ENCODE peak calls at places on chromosomes 6 and 20, in seven cellular contexts. D, I, H, S, W, P and J are unnamed samples.

GRCh38 chr6:134619789-134620188 is 301.9 kb upstream of the SGK1 start:
- DNase-seq in I (no peak), P (no peak), H (no peak), W (peak), S (no peak), D (no peak), J (peak)

GRCh38 chr20:18857640-18858039 is 44.1 kb downstream of the SCP2D1 start:
- DNase-seq in P (no peak), W (no peak), I (no peak), D (no peak), H (no peak), S (no peak), J (peak)

GRCh38 chr20:56949318-56949717 is 317.1 kb downstream of the BMP7 start:
- DNase-seq in W (no peak), I (no peak), P (no peak), D (no peak), H (peak), S (no peak), J (no peak)

GRCh38 chr6:37125779-37126553 is 44.0 kb upstream of the PIM1 start:
- DNase-seq in I (no peak), D (no peak), H (no peak), W (no peak), S (no peak), P (no peak), J (no peak)

GRCh38 chr20:38208523-38208922 is 43.5 kb upstream of the TGM2 start:
- DNase-seq in D (no peak), P (no peak), W (no peak), S (no peak), H (no peak), I (no peak), J (no peak)

GRCh38 chr20:55515831-55516230 is 489.5 kb downstream of the CBLN4 start:
- DNase-seq in S (no peak), P (no peak), D (no peak), W (no peak), H (no peak), I (no peak), J (peak)

GRCh38 chr6:12545837-12546658 is 170.5 kb upstream of the PHACTR1 start:
- DNase-seq in D (no peak), I (no peak), S (no peak), H (peak), P (no peak), W (peak), J (peak)

GRCh38 chr20:46694484-46694883 is 5.2 kb upstream of the TP53RK start:
- DNase-seq in H (no peak), D (no peak), S (no peak), P (no peak), I (no peak), W (no peak), J (no peak)

GRCh38 chr20:57287007-57287810 is 20.8 kb upstream of the BMP7 start:
- DNase-seq in S (no peak), I (no peak), P (no peak), H (no peak), D (no peak), W (no peak), J (no peak)

GRCh38 chr20:33693741-33694645 is 7.8 kb upstream of the E2F1 start:
- DNase-seq in D (no peak), S (no peak), H (no peak), I (peak), P (no peak), W (no peak), J (no peak)

GRCh38 chr6:74715362-74716068 is 490.3 kb downstream of the COL12A1 start:
- DNase-seq in H (no peak), I (no peak), D (no peak), W (no peak), P (no peak), S (no peak), J (peak)

GRCh38 chr20:22411568-22412450 is 172.6 kb downstream of the FOXA2 start:
- DNase-seq in W (no peak), D (peak), S (peak), I (no peak), P (no peak), H (no peak), J (no peak)

GRCh38 chr6:70414813-70415212 is 1.5 kb downstream of the FAM135A start:
- DNase-seq in H (no peak), W (no peak), I (no peak), P (no peak), S (no peak), D (no peak), J (no peak)

GRCh38 chr6:41846666-41847237 is 48.4 kb downstream of the USP49 start:
- DNase-seq in S (peak), D (peak), H (peak), P (peak), I (peak), W (peak), J (peak)

GRCh38 chr6:110255356-110255755 is 75.1 kb downstream of the CDC40 start:
- DNase-seq in H (no peak), I (peak), S (peak), W (peak), P (no peak), D (no peak), J (peak)

GRCh38 chr20:15278041-15278440 is 940.6 kb upstream of the FLRT3 start:
- DNase-seq in H (no peak), P (no peak), S (no peak), I (no peak), W (no peak), D (no peak), J (peak)

GRCh38 chr6:159042003-159042823 is 2.6 kb downstream of the TAGAP start:
- DNase-seq in S (peak), D (peak), I (peak), P (peak), H (peak), W (peak), J (peak)

GRCh38 chr6:80332013-80332412 is 225.5 kb downstream of the BCKDHB start:
- DNase-seq in S (no peak), I (no peak), H (no peak), P (no peak), W (no peak), D (no peak), J (no peak)

GRCh38 chr6:456887-457286 is 65.3 kb downstream of the IRF4 start:
- DNase-seq in H (no peak), W (no peak), I (no peak), P (no peak), D (no peak), S (no peak), J (no peak)

GRCh38 chr6:41706876-41707564 is 28.4 kb downstream of the TFEB start:
- DNase-seq in D (no peak), S (peak), W (no peak), P (no peak), H (no peak), I (no peak), J (no peak)

DNA sequence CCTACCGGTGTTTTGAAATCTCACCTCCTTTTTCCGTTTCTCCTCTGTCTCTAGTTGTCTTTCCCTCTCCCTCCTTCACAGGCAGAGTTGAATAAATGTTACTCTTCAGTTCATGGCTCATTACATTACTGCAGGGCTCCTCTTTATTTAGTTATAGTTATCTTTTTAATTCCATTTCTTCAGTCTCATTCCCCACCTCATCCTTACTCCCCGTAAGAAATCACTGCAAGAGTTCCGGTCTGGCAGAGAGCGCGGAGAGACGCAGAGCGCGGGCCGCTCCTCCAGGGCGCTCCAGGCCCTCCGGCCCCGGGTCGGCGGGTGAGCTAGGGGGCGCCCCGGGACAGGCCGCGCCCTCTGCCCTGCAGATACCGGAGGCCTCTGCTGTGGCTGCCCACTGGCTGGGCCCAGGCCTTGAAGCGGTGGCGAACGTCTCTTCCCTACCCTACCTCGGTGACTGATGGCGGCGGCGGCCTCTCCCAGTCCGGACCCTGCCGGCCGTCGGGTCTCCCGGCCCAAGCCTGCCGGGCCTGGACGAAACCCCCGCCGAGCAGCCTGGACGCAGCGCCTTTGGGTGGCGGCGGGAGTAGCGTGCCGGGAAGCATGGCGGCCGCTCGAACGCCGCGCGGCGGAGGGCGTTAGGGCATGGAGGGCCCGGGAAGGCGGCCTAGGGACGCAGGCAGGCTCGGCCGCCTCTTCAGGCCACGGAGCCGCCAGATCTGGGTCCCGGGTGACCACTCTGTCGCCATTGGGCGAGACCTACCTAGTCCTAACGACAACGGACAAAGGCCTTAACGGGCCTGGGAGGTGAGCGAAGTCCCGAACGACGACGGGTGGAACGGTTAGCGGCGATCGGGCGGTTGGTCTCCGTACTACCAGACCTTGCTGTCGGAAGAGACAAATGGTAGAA is 16.4 kb upstream of the HMGN4 start:
- DNase-seq in D (peak), S (peak), P (peak), H (no peak), I (peak), W (peak), J (peak)
- H3K27ac ChIP-seq in D (peak), S (peak), P (peak), H (no peak), I (peak), W (peak), J (peak)

DNA sequence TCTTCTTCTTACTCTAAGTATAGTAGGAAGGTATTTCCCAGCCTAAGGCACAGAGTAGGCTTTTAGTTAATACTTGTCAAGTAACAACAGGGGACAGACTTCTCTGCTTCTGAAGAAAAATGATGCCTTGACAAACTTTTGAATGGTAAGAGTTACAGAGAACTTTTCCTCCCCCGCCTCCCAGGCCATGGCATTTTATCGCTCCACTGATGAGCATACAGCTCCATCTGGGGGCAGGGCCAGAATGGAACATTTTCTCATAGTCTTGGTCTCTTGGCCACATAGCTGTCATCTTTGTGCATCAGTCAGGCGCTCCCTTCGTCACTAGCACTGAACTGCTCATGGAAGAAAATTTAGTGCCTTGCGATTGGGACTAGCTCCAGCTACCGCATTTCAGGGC is 1066.8 kb upstream of the CITED2 start:
- DNase-seq in I (peak), S (peak), H (no peak), P (peak), D (peak), W (peak), J (peak)
- H3K27ac ChIP-seq in I (peak), S (no peak), H (no peak), P (no peak), D (no peak), W (no peak), J (no peak)

DNA sequence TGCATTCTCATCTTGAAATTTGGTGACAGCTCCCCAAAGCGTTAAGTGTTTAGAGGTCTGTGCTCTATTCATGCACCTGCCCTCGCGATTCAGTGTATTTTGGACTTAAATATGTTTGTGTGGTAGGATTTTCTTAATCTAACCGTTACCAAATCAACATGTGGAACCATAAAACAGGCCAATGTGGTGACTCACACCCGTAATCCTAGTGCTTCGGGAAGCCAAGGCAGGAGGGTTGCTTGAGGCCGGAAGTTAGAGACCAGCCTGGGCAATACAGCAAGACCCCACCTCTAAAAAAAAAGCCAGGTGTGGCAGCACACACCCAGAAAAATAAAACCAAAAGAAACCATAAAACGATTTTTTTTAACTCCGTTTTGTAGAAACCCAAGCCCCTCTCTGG is 31.5 kb downstream of the PYGB start:
- DNase-seq in S (no peak), H (no peak), D (no peak), I (no peak), P (peak), W (no peak), J (no peak)
- H3K27ac ChIP-seq in S (no peak), H (no peak), D (no peak), I (no peak), P (peak), W (no peak), J (no peak)

GRCh38 chr6:16681260-16681873 is 79.9 kb downstream of the ATXN1 start:
- DNase-seq in W (peak), D (no peak), S (no peak), I (no peak), H (peak), P (no peak), J (peak)

GRCh38 chr6:16683524-16684194 is 77.6 kb downstream of the ATXN1 start:
- DNase-seq in H (peak), S (peak), D (peak), I (no peak), P (peak), W (peak), J (peak)

GRCh38 chr6:16684195-16684689 is 77.0 kb downstream of the ATXN1 start:
- DNase-seq in H (no peak), W (no peak), I (no peak), S (no peak), P (no peak), D (peak), J (no peak)

GRCh38 chr6:16687045-16687444 is 74.2 kb downstream of the ATXN1 start:
- DNase-seq in D (no peak), P (no peak), H (no peak), S (no peak), I (no peak), W (no peak), J (no peak)

DNA sequence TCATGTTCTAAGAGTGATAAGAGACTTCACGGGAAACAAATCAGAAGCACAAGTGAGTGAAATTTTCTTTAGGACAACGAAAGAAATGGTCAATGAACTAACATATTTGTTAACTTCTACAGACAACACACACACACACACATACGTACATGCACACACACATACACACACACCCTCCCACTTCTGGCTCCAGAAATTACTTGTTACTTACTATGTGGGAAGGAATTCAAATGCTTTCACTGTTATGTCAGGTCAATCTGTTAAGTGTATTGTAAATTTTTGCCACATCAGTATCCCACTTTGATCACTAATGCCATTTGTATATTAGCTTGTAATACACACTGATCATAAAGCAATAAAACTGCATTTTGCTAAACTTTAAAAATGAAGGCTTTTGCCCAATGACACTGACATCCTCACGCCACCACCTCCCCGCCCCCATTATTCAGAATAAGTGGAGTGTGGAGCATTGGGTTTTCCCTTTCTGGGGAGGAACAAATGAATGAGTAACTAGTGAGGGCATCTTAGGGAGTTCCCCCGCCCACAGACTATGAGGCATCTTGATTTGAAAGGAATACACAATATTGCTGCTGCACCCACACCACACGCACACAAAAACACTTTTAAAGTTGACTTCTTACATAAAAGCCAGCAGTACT is 76.2 kb downstream of the ATXN1 start:
- DNase-seq in D (no peak), I (no peak), P (no peak), H (peak), S (no peak), W (peak), J (peak)
- H3K27ac ChIP-seq in D (no peak), I (peak), P (no peak), H (no peak), S (no peak), W (peak), J (peak)

GRCh38 chr6:31586596-31586995 is 519 bp downstream of the LST1 start:
- DNase-seq in I (peak), H (no peak), W (no peak), P (peak), D (no peak), S (no peak), J (no peak)
- H3K27ac ChIP-seq in I (peak), H (no peak), W (no peak), P (peak), D (no peak), S (peak), J (no peak)

GRCh38 chr6:33319939-33320314 is 2.4 kb upstream of the ZBTB22 start:
- DNase-seq in I (no peak), S (no peak), H (no peak), W (no peak), P (no peak), D (no peak), J (no peak)

GRCh38 chr6:33323623-33323948 is 6.0 kb upstream of the ZBTB22 start:
- DNase-seq in S (no peak), W (no peak), I (no peak), H (no peak), D (no peak), P (no peak), J (no peak)

GRCh38 chr6:33318426-33319073 is 1.0 kb upstream of the ZBTB22 start:
- DNase-seq in D (no peak), S (no peak), I (no peak), P (no peak), H (no peak), W (no peak), J (no peak)

GRCh38 chr6:33320315-33321181 is 3.0 kb upstream of the ZBTB22 start:
- DNase-seq in S (peak), W (peak), D (peak), I (peak), P (peak), H (no peak), J (peak)

GRCh38 chr6:33321227-33321626 is 3.7 kb upstream of the ZBTB22 start:
- DNase-seq in P (no peak), I (no peak), W (no peak), H (no peak), D (no peak), S (no peak), J (no peak)
- H3K27ac ChIP-seq in P (peak), I (peak), W (peak), H (peak), D (no peak), S (peak), J (no peak)

DNA sequence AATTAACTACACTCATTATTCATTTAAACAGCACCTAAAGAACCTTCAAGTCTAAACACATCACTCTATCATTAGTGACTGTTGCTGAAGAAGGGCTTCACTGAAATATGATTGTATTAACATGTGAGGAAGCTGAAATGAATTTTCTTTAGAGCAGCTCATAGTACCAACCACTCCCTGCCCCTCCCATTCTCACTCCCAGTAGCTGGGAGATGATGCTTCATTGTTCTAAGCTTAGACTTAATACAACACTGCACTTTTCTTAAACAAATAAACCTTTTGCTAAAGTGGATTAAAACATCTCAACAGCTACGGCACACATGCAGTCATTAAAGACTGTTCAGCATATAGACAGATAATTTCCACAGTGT is 63.1 kb downstream of the ATXN1 start:
- DNase-seq in I (no peak), H (no peak), S (no peak), P (no peak), D (no peak), W (no peak), J (peak)
- H3K27ac ChIP-seq in I (peak), H (no peak), S (no peak), P (peak), D (no peak), W (no peak), J (peak)